ENCODE peak calls at places on chromosomes 13 and 19, in six cellular contexts. A is neural crest cell; U is stimulated activated CD4-positive, alpha-beta T cell treated with anti-CD3 and anti-CD28 coated beads, Interleukin-2, amount 100 ng/mL, for 24 hours; L is esophagus squamous epithelium; X is globus pallidus; W is HCT116. S is an unnamed sample.
A peak's percentile ranks its signal among the peaks of the same experiment; 100 is the strongest.

GRCh38 chr19:3351702-3352447 is 14.5 kb upstream of the NFIC start:
- DNase-seq in W (no peak), A (no peak), U (no peak), L (no peak), X (no peak), S (no peak)

GRCh38 chr19:20858218-20858617 is 64.8 kb upstream of the ZNF85 start:
- DNase-seq in L (no peak), A (no peak), W (no peak), U (no peak), X (no peak), S (no peak)

GRCh38 chr13:101325423-101325822 is 90.9 kb downstream of the NALCN start:
- DNase-seq in U (no peak), L (no peak), X (no peak), W (no peak), A (no peak), S (no peak)

GRCh38 chr19:54707932-54708331 is 16.3 kb upstream of the KIR3DL3 start:
- DNase-seq in W (no peak), L (no peak), X (no peak), A (no peak), U (no peak), S (no peak)

GRCh38 chr13:25214371-25215252 is 42.5 kb upstream of the AMER2 start:
- DNase-seq in L (no peak), A (no peak), U (no peak), W (no peak), X (no peak), S (peak; percentile 41)

GRCh38 chr13:71240906-71241305 is 626.1 kb downstream of the DACH1 start:
- DNase-seq in L (no peak), X (no peak), W (no peak), U (no peak), A (no peak), S (no peak)

GRCh38 chr13:113489171-113489548 is 1.4 kb downstream of the DCUN1D2 start:
- DNase-seq in A (no peak), W (no peak), X (no peak), L (no peak), U (no peak), S (no peak)

GRCh38 chr13:52924241-52925148 is 76.1 kb upstream of the PCDH8 start:
- DNase-seq in A (no peak), L (no peak), W (no peak), U (no peak), X (no peak), S (no peak)

GRCh38 chr19:40831502-40832430 is 18.5 kb downstream of the CYP2A6 start:
- DNase-seq in L (no peak), W (no peak), U (no peak), X (no peak), A (no peak), S (no peak)

GRCh38 chr13:32889986-32890565 is 126.1 kb upstream of the KL start:
- DNase-seq in X (no peak), L (no peak), U (no peak), A (no peak), W (no peak), S (no peak)

GRCh38 chr13:38417727-38418126 is 68.1 kb downstream of the UFM1 start:
- DNase-seq in A (no peak), L (no peak), U (no peak), X (no peak), W (no peak), S (peak; percentile 9)

GRCh38 chr19:55690109-55690768 is 15.2 kb downstream of the EPN1 start:
- DNase-seq in W (no peak), X (no peak), U (no peak), A (no peak), L (no peak), S (no peak)

GRCh38 chr13:99173606-99174005 is 27.0 kb upstream of the UBAC2 start:
- DNase-seq in L (no peak), X (no peak), A (no peak), U (no peak), W (no peak), S (no peak)

GRCh38 chr19:14107581-14108461 is 9.7 kb downstream of the PRKACA start:
- DNase-seq in A (no peak), U (no peak), W (no peak), X (no peak), L (no peak), S (peak; percentile 92)

GRCh38 chr13:94121686-94122085 is 357.8 kb downstream of the DCT start:
- DNase-seq in L (no peak), W (no peak), A (no peak), U (no peak), X (no peak), S (no peak)

GRCh38 chr13:75745387-75745786 is 109.3 kb downstream of the LMO7 start:
- DNase-seq in U (no peak), X (no peak), W (no peak), L (no peak), A (no peak), S (no peak)

GRCh38 chr19:11784356-11784755 is 14.0 kb upstream of the ZNF491 start:
- DNase-seq in L (no peak), A (no peak), W (no peak), X (no peak), U (no peak), S (no peak)

GRCh38 chr13:72127031-72127430 is 260.0 kb upstream of the DACH1 start:
- DNase-seq in L (no peak), A (no peak), U (no peak), W (no peak), X (no peak), S (no peak)

GRCh38 chr19:42140125-42140754 is 8.0 kb upstream of the POU2F2 start:
- DNase-seq in L (no peak), X (no peak), A (peak; percentile 79), W (no peak), U (no peak), S (peak; percentile 86)

GRCh38 chr19:18848860-18849661 is 17.3 kb downstream of the UPF1 start:
- DNase-seq in W (no peak), X (peak; percentile 76), A (no peak), U (peak; percentile 34), L (no peak), S (no peak)

GRCh38 chr13:50598338-50598737 is 245.2 kb downstream of the DLEU7 start:
- DNase-seq in X (no peak), U (no peak), W (no peak), L (no peak), A (no peak), S (no peak)

GRCh38 chr13:105787518-105788085 is 747.9 kb downstream of the EFNB2 start:
- DNase-seq in L (no peak), A (no peak), U (no peak), X (no peak), W (no peak), S (no peak)

GRCh38 chr19:2351591-2351990 is 8.5 kb upstream of the TMPRSS9 start:
- DNase-seq in W (no peak), L (no peak), U (no peak), X (no peak), A (no peak), S (no peak)

GRCh38 chr13:96020155-96020575 is 33.0 kb downstream of the UGGT2 start:
- DNase-seq in L (no peak), X (peak; percentile 74), U (no peak), W (peak; percentile 56), A (peak; percentile 7), S (peak; percentile 85)

S was measured in lung microvascular endothelial cell.